ENCODE peak calls at places on chromosomes 6 and 20, in seven cellular contexts. One of them, this sample, is unnamed.

GRCh38 chr6:43181942-43182860 is at the start of gene CUL9:
- DNase-seq in H4: peak; percentile 79
- DNase-seq in fibroblast of lung: peak; percentile 68
- DNase-seq in HCEC 1CT: peak; percentile 67
- DNase-seq in epithelial cell of esophagus: peak; percentile 53
- DNase-seq in Peyer's patch: peak; percentile 85
- DNase-seq in GM04504: peak; percentile 37
- DNase-seq in this sample: peak; percentile 91

GRCh38 chr6:166058064-166058739 is 109.4 kb downstream of the TBXT start:
- DNase-seq in H4: no peak
- DNase-seq in fibroblast of lung: peak; percentile 78
- DNase-seq in HCEC 1CT: no peak
- DNase-seq in epithelial cell of esophagus: no peak
- DNase-seq in Peyer's patch: no peak
- DNase-seq in GM04504: no peak
- DNase-seq in this sample: no peak

GRCh38 chr6:36268478-36269248 is 1.2 kb upstream of the PNPLA1 start:
- DNase-seq in H4: no peak
- DNase-seq in fibroblast of lung: peak; percentile 33
- DNase-seq in HCEC 1CT: no peak
- DNase-seq in epithelial cell of esophagus: peak; percentile 32
- DNase-seq in Peyer's patch: no peak
- DNase-seq in GM04504: no peak
- DNase-seq in this sample: no peak

GRCh38 chr6:24584390-24584735 is 61.6 kb downstream of the KIAA0319 start:
- DNase-seq in H4: no peak
- DNase-seq in fibroblast of lung: no peak
- DNase-seq in HCEC 1CT: no peak
- DNase-seq in epithelial cell of esophagus: no peak
- DNase-seq in Peyer's patch: no peak
- DNase-seq in GM04504: no peak
- DNase-seq in this sample: no peak

GRCh38 chr6:20444786-20445271 is 43.1 kb downstream of the E2F3 start:
- DNase-seq in H4: no peak
- DNase-seq in fibroblast of lung: no peak
- DNase-seq in HCEC 1CT: no peak
- DNase-seq in epithelial cell of esophagus: peak; percentile 41
- DNase-seq in Peyer's patch: no peak
- DNase-seq in GM04504: no peak
- DNase-seq in this sample: no peak

GRCh38 chr6:97053643-97054411 is 129.3 kb downstream of the KLHL32 start:
- DNase-seq in H4: no peak
- DNase-seq in fibroblast of lung: peak; percentile 19
- DNase-seq in HCEC 1CT: peak; percentile 9
- DNase-seq in epithelial cell of esophagus: peak; percentile 28
- DNase-seq in Peyer's patch: no peak
- DNase-seq in GM04504: no peak
- DNase-seq in this sample: no peak

GRCh38 chr20:12928755-12929401 is 79.9 kb upstream of the SPTLC3 start:
- DNase-seq in H4: peak; percentile 88
- DNase-seq in fibroblast of lung: peak; percentile 93
- DNase-seq in HCEC 1CT: peak; percentile 94
- DNase-seq in epithelial cell of esophagus: peak; percentile 78
- DNase-seq in Peyer's patch: no peak
- DNase-seq in GM04504: peak; percentile 27
- DNase-seq in this sample: no peak

GRCh38 chr6:63721181-63721580 is 85.6 kb downstream of the PHF3 start:
- DNase-seq in H4: no peak
- DNase-seq in fibroblast of lung: no peak
- DNase-seq in HCEC 1CT: no peak
- DNase-seq in epithelial cell of esophagus: no peak
- DNase-seq in Peyer's patch: no peak
- DNase-seq in GM04504: no peak
- DNase-seq in this sample: no peak

GRCh38 chr20:34536798-34537394 is 20.7 kb downstream of the DYNLRB1 start:
- DNase-seq in H4: no peak
- DNase-seq in fibroblast of lung: no peak
- DNase-seq in HCEC 1CT: peak; percentile 16
- DNase-seq in epithelial cell of esophagus: peak; percentile 52
- DNase-seq in Peyer's patch: peak; percentile 35
- DNase-seq in GM04504: no peak
- DNase-seq in this sample: no peak

GRCh38 chr6:15387118-15387517 is 141.2 kb downstream of the JARID2 start:
- DNase-seq in H4: no peak
- DNase-seq in fibroblast of lung: peak; percentile 83
- DNase-seq in HCEC 1CT: no peak
- DNase-seq in epithelial cell of esophagus: no peak
- DNase-seq in Peyer's patch: no peak
- DNase-seq in GM04504: no peak
- DNase-seq in this sample: no peak

GRCh38 chr6:16421462-16421960 is 183.1 kb downstream of the GMPR start:
- DNase-seq in H4: no peak
- DNase-seq in fibroblast of lung: no peak
- DNase-seq in HCEC 1CT: no peak
- DNase-seq in epithelial cell of esophagus: no peak
- DNase-seq in Peyer's patch: no peak
- DNase-seq in GM04504: no peak
- DNase-seq in this sample: no peak

GRCh38 chr6:56642366-56643261 is at the start of gene DST:
- DNase-seq in H4: peak; percentile 47
- DNase-seq in fibroblast of lung: peak; percentile 96
- DNase-seq in HCEC 1CT: peak; percentile 89
- DNase-seq in epithelial cell of esophagus: peak; percentile 97
- DNase-seq in Peyer's patch: no peak
- DNase-seq in GM04504: peak; percentile 90
- DNase-seq in this sample: no peak